ENCODE peak calls at places on chromosome 1, in ten cellular contexts. K is GM23248, D is Calu3, I is NCI-H524 treated with DMSO at 0.1 percent for 48 hours, F is HEK293T, S is amniotic stem cell, A is GM12865, V is NCI-H1105, R is AG04450, X is OCI-LY7. Q is an unnamed sample.

GRCh38 chr1:201503397-201504176 is 3.3 kb downstream of the CSRP1 start:
- DNase-seq in K (peak; percentile 97), D (peak; percentile 72), I (no peak), F (no peak), S (peak; percentile 90), A (no peak), V (no peak), R (peak; percentile 98), X (no peak), Q (peak; percentile 83)

GRCh38 chr1:2107586-2108212 is 57.5 kb downstream of the PRKCZ start:
- DNase-seq in K (no peak), D (no peak), I (no peak), F (no peak), S (no peak), A (no peak), V (no peak), R (no peak), X (no peak), Q (no peak)

GRCh38 chr1:26694185-26694572 is 1.6 kb upstream of the ARID1A start:
- DNase-seq in K (peak; percentile 35), D (no peak), I (no peak), F (no peak), S (no peak), A (no peak), V (no peak), R (no peak), X (no peak), Q (no peak)

GRCh38 chr1:88973520-88974137 is 18.8 kb downstream of the KYAT3 start:
- DNase-seq in K (peak; percentile 61), D (no peak), I (no peak), F (peak; percentile 22), S (no peak), A (peak; percentile 58), V (peak; percentile 2), R (no peak), X (peak; percentile 54), Q (no peak)

GRCh38 chr1:38083541-38083940 is 36.9 kb upstream of the POU3F1 start:
- DNase-seq in K (no peak), D (no peak), I (peak; percentile 60), F (no peak), S (no peak), A (no peak), V (no peak), R (no peak), X (no peak), Q (no peak)

GRCh38 chr1:175124842-175125241 is 57.2 kb downstream of the TNN start:
- DNase-seq in K (no peak), D (no peak), I (no peak), F (no peak), S (no peak), A (no peak), V (no peak), R (no peak), X (no peak), Q (no peak)

GRCh38 chr1:17403081-17403480 is 31.1 kb downstream of the PADI6 start:
- DNase-seq in K (peak; percentile 12), D (no peak), I (no peak), F (no peak), S (no peak), A (no peak), V (no peak), R (no peak), X (no peak), Q (no peak)

GRCh38 chr1:3236361-3236760 is 167.4 kb downstream of the PRDM16 start:
- DNase-seq in K (no peak), D (no peak), I (no peak), F (no peak), S (no peak), A (no peak), V (no peak), R (no peak), X (no peak), Q (no peak)

GRCh38 chr1:71196685-71197084 is 115.8 kb upstream of the ZRANB2 start:
- DNase-seq in K (peak; percentile 55), D (no peak), I (no peak), F (no peak), S (peak; percentile 15), A (no peak), V (peak; percentile 38), R (peak; percentile 2), X (no peak), Q (peak; percentile 16)

GRCh38 chr1:185440877-185441276 is 123.8 kb upstream of the IVNS1ABP start:
- DNase-seq in K (no peak), D (no peak), I (no peak), F (no peak), S (no peak), A (no peak), V (no peak), R (no peak), X (no peak), Q (no peak)

Q was measured in AG08396.